ENCODE peak calls at places on chromosomes 2 and 18, in seven cellular contexts. M is fibroblast of lung; U is endodermal cell; K is neural progenitor cell; L is CD8-positive, alpha-beta T cell; G is BJ; T is kidney. Z is an unnamed sample. For H3K36me3, the result is how much of the 10 kb centered on the place peaks cover.

GRCh38 chr2:231017250-231017636 is 20.1 kb upstream of the C2orf72 start:
- DNase-seq in T (no peak), K (no peak), M (no peak), L (no peak), U (no peak), G (no peak), Z (no peak)

GRCh38 chr2:239139101-239139500 is 261.7 kb downstream of the HDAC4 start:
- DNase-seq in T (no peak), U (no peak), L (no peak), M (no peak), G (no peak), K (no peak), Z (no peak)

GRCh38 chr2:108570416-108570815 is 36.1 kb downstream of the LIMS1 start:
- DNase-seq in K (no peak), T (no peak), M (peak), G (no peak), U (peak), L (no peak), Z (no peak)

GRCh38 chr2:110871637-110872036 is 139.3 kb downstream of the ACOXL start:
- DNase-seq in M (no peak), G (no peak), K (no peak), U (no peak), L (no peak), T (no peak), Z (no peak)

GRCh38 chr2:150586858-150587257 is 99.4 kb upstream of the RND3 start:
- DNase-seq in T (no peak), G (peak), U (no peak), M (peak), L (no peak), K (no peak), Z (no peak)

GRCh38 chr18:75211721-75212625 is 1.4 kb downstream of the TSHZ1 start:
- DNase-seq in K (peak), U (peak), T (peak), G (no peak), M (no peak), L (peak), Z (no peak)

GRCh38 chr18:52353589-52353988 is 13.6 kb downstream of the DCC start:
- DNase-seq in U (no peak), L (no peak), K (no peak), M (no peak), T (no peak), G (no peak), Z (no peak)

GRCh38 chr18:11411021-11411420 is 198.4 kb upstream of the SLC35G4 start:
- DNase-seq in M (peak), L (no peak), G (peak), K (no peak), T (no peak), U (no peak), Z (no peak)

GRCh38 chr2:64609229-64609994 is 44.3 kb downstream of the SERTAD2 start:
- DNase-seq in K (peak), G (no peak), U (peak), L (peak), M (peak), T (peak), Z (no peak)

GRCh38 chr18:37361223-37362157 is 204.1 kb downstream of the CELF4 start:
- DNase-seq in L (no peak), M (no peak), U (peak), T (no peak), K (peak), G (no peak), Z (no peak)

GRCh38 chr2:232506713-232507112 is 13.5 kb upstream of the PRSS56 start:
- DNase-seq in M (no peak), K (no peak), L (no peak), T (no peak), U (no peak), G (no peak), Z (no peak)

GRCh38 chr2:42464631-42465030 is 29.2 kb downstream of the KCNG3 start:
- DNase-seq in U (no peak), T (no peak), K (no peak), M (no peak), L (no peak), G (no peak), Z (no peak)

GRCh38 chr2:74690571-74690970 is 36.5 kb downstream of the SEMA4F start:
- DNase-seq in L (no peak), M (peak), U (peak), K (peak), T (no peak), G (peak), Z (no peak)

GRCh38 chr2:112189001-112189556 is 50.9 kb downstream of the FBLN7 start:
- DNase-seq in L (no peak), T (no peak), K (no peak), M (no peak), U (no peak), G (no peak), Z (no peak)

GRCh38 chr2:209685963-209686362 is 85.7 kb upstream of the UNC80 start:
- DNase-seq in T (no peak), L (no peak), U (no peak), G (no peak), K (no peak), M (no peak), Z (no peak)

GRCh38 chr2:136188086-136188485 is 70.1 kb upstream of the CXCR4 start:
- DNase-seq in T (no peak), K (no peak), G (no peak), U (no peak), L (no peak), M (no peak), Z (no peak)

GRCh38 chr2:36670881-36671595 is 25.5 kb upstream of the VIT start:
- DNase-seq in G (no peak), M (peak), U (no peak), T (no peak), K (no peak), L (no peak), Z (no peak)

GRCh38 chr2:20172273-20173052 is 52.5 kb downstream of the SDC1 start:
- DNase-seq in L (no peak), G (no peak), T (no peak), M (no peak), U (peak), K (no peak), Z (no peak)

GRCh38 chr2:23506460-23507266 is 121.7 kb downstream of the KLHL29 start:
- DNase-seq in K (no peak), L (no peak), G (no peak), U (no peak), T (no peak), M (no peak), Z (no peak)

GRCh38 chr2:95578529-95578928 is 13.3 kb upstream of the TRIM43 start:
- DNase-seq in T (no peak), K (no peak), G (no peak), L (no peak), M (no peak), U (no peak), Z (no peak)

GRCh38 chr18:6781179-6781714 is 51.7 kb downstream of the ARHGAP28 start:
- DNase-seq in K (no peak), T (no peak), G (no peak), M (no peak), L (no peak), U (peak), Z (no peak)

GRCh38 chr2:159227467-159227866 is 59.0 kb downstream of the WDSUB1 start:
- DNase-seq in G (no peak), U (no peak), M (no peak), L (no peak), K (no peak), T (no peak), Z (no peak)

GRCh38 chr18:75106746-75107145 is 102.2 kb downstream of the PTGR3 start:
- DNase-seq in G (no peak), K (no peak), U (no peak), T (no peak), L (no peak), M (no peak), Z (no peak)

GRCh38 chr2:41853427-41854191 is 194.2 kb upstream of the PKDCC start:
- DNase-seq in K (peak), L (no peak), M (peak), T (no peak), U (peak), G (no peak), Z (no peak)

GRCh38 chr2:237254911-237255578 is 158.9 kb downstream of the COL6A3 start:
- DNase-seq in U (no peak), K (no peak), M (no peak), G (no peak), L (no peak), T (no peak), Z (no peak)

GRCh38 chr2:238711346-238711745 is 136.5 kb upstream of the TWIST2 start:
- DNase-seq in L (no peak), M (no peak), G (no peak), K (no peak), T (no peak), U (no peak), Z (no peak)

GRCh38 chr18:35143615-35144596 is 96.9 kb upstream of the ZNF397 start:
- DNase-seq in G (no peak), U (peak), T (no peak), M (peak), L (peak), K (peak), Z (no peak)

GRCh38 chr18:27839141-27839540 is 337.8 kb downstream of the CDH2 start:
- DNase-seq in T (no peak), K (no peak), L (no peak), G (peak), M (no peak), U (no peak), Z (no peak)

GRCh38 chr2:98704499-98705332 is 26.2 kb downstream of the MGAT4A start:
- DNase-seq in U (no peak), L (no peak), M (no peak), K (no peak), T (no peak), G (no peak), Z (no peak)

GRCh38 chr2:9434484-9434883 is 11.0 kb downstream of the CPSF3 start:
- DNase-seq in L (no peak), G (no peak), K (no peak), M (no peak), U (no peak), T (no peak), Z (no peak)

GRCh38 chr2:23351388-23352141 is 33.4 kb upstream of the KLHL29 start:
- DNase-seq in U (peak), G (peak), M (peak), K (peak), T (peak), L (peak), Z (peak)

GRCh38 chr2:198762456-198762855 is 695.3 kb downstream of the SATB2 start:
- DNase-seq in T (no peak), L (no peak), K (no peak), M (peak), U (no peak), G (no peak), Z (no peak)

GRCh38 chr2:100621371-100621910 is 58.6 kb downstream of the PDCL3 start:
- DNase-seq in G (no peak), K (no peak), L (no peak), T (no peak), U (no peak), M (no peak), Z (no peak)

GRCh38 chr2:67216103-67216502 is 181.0 kb upstream of the ETAA1 start:
- DNase-seq in M (peak), T (no peak), U (no peak), L (no peak), K (no peak), G (no peak), Z (no peak)

GRCh38 chr2:195318440-195319111 is 338.4 kb upstream of the SLC39A10 start:
- DNase-seq in G (no peak), U (peak), K (peak), T (no peak), L (no peak), M (peak), Z (no peak)
- TF ChIP-seq CTCF in G (peak), U (peak), K (peak), T (peak), L (peak), M (peak), Z (peak)

GRCh38 chr2:88563134-88563533 is 64.1 kb downstream of the EIF2AK3 start:
- DNase-seq in M (peak), U (no peak), T (no peak), G (no peak), K (no peak), L (no peak), Z (no peak)

GRCh38 chr2:88564402-88564801 is 62.9 kb downstream of the EIF2AK3 start:
- DNase-seq in U (no peak), L (no peak), K (no peak), M (no peak), G (no peak), T (no peak), Z (no peak)

DNA sequence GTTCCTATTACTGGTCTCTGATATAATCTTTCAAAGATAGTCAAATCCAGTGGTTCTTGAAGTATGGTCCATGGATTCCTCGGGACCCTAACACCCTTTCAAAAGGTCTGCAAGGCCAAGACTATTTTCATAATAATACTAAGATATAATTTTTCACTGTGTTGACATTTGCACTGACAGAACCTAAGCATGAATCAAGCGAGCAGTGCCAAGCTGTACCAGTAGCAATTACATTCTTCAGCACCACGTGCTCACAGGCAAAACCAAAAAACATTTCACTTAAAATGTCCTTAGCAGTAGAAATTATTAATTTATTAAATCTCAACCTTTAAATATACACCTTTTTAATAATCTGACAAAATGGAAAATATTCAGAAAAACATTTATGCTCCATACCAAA is 59.1 kb downstream of the EIF2AK3 start:
- DNase-seq in L (no peak), G (no peak), T (no peak), M (no peak), U (no peak), K (no peak), Z (no peak)
- H3K36me3 ChIP-seq in L (under half), G (under half), T (under half), M (under half), U (under half), K (under half), Z (under half)

DNA sequence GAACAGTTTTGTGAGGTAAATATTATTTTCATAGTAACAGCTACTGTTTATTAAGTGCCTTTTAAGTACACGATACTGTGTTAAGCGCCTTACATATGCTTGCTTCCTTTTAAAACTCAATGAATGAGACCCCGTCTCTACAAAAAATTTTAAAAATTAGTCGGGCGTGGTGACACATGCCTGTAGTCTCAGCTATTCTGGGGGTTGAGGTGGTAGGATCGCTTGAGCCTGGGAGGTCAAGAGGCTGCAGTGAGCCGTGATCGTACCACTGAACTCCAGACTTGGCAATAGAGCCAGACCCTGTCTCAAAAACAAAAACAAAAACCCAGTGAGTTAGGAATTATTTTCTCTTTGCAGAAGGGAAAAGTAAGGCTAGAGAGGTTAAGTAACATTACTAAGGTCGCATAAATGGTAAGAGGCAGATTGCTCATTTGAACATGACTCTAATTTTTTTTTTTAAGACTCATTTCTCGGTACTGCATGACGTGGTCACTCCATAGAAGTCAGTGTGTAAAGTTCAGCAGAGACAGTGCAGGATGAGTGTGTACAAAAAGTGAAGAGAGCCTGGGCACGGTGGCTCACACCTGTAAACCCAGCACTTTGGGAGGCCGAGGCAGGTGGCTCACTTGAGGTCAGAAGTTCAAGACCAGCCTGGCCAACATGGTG is 1.1 kb downstream of the METAP1D start:
- DNase-seq in U (no peak), L (no peak), G (no peak), M (no peak), T (no peak), K (no peak), Z (no peak)
- H3K4me3 ChIP-seq in U (peak), L (no peak), G (no peak), M (peak), T (peak), K (peak), Z (peak)

GRCh38 chr18:2471523-2471922 is 99.8 kb downstream of the METTL4 start:
- DNase-seq in T (no peak), M (no peak), K (no peak), U (peak), G (no peak), L (no peak), Z (no peak)

DNA sequence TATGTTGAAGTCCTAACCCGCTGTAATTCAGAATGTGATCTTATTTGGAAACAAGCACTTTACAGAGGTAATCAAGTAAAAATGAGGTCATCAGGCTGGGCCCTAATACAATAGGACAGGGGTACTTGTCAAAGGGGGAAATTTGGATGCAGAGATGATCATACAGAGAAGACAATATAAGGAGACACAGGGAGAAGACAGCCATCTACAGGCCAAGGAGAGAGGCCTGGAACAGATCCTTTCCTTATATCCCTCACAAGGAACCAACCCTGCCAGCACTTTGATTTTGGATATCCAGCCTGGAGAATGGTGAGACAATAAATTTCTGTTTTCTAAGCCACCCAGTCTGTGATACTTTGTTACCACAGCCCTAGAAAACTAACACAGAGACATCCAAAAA is 104.3 kb downstream of the METTL4 start:
- DNase-seq in L (no peak), K (no peak), M (no peak), U (no peak), G (no peak), T (no peak), Z (no peak)
- TF ChIP-seq CTCF in L (no peak), K (no peak), M (no peak), U (peak), G (no peak), T (no peak), Z (no peak)